ENCODE peak calls at places on chromosomes 7 and 10, in ten cellular contexts. S is caudate nucleus, L is mesenteric fat pad, N is upper lobe of right lung, V is NCI-H774, R is myocyte, C is LHCN-M2, E is mesothelial cell of epicardium, B is midbrain, Q is NCI-H1105 treated with DMSO at 0.1 percent for 48 hours. G is an unnamed sample.

GRCh38 chr7:120168066-120168465 is 104.9 kb upstream of the KCND2 start:
- DNase-seq in B (no peak), R (peak; percentile 71), L (no peak), V (no peak), E (no peak), C (peak; percentile 53), S (no peak), Q (no peak), N (no peak), G (no peak)

GRCh38 chr7:99975782-99976521 is at the start of gene AZGP1:
- DNase-seq in B (peak; percentile 6), Q (no peak), N (peak; percentile 53), V (no peak), L (no peak), R (no peak), E (no peak), S (no peak), C (peak; percentile 16), G (no peak)

GRCh38 chr7:80379034-80379433 is 132.8 kb downstream of the GNAT3 start:
- DNase-seq in Q (peak; percentile 40), S (no peak), C (peak; percentile 84), L (no peak), E (no peak), V (no peak), R (peak; percentile 66), B (no peak), N (no peak), G (no peak)

GRCh38 chr10:22997102-22997501 is 69.2 kb downstream of the ARMC3 start:
- DNase-seq in L (no peak), N (no peak), V (peak; percentile 9), C (peak; percentile 43), R (peak; percentile 30), E (no peak), Q (no peak), S (no peak), B (peak; percentile 34), G (no peak)

GRCh38 chr7:141363748-141364147 is 187.5 kb upstream of the AGK start:
- DNase-seq in S (no peak), V (no peak), C (no peak), L (no peak), Q (no peak), N (no peak), B (no peak), E (no peak), R (no peak), G (no peak)

GRCh38 chr10:60663850-60664249 is 114.4 kb upstream of the CDK1 start:
- DNase-seq in L (no peak), C (no peak), E (no peak), N (no peak), B (no peak), Q (peak; percentile 9), V (peak; percentile 63), R (no peak), S (no peak), G (no peak)

GRCh38 chr7:82623812-82624211 is 180.2 kb upstream of the CACNA2D1 start:
- DNase-seq in S (no peak), N (no peak), L (no peak), Q (no peak), C (peak; percentile 15), V (no peak), E (no peak), B (no peak), R (no peak), G (no peak)

GRCh38 chr7:92255308-92255707 is 9.5 kb downstream of the ANKIB1 start:
- DNase-seq in E (no peak), R (peak; percentile 86), B (no peak), V (no peak), Q (no peak), S (no peak), C (peak; percentile 84), N (no peak), L (no peak), G (no peak)

GRCh38 chr10:7608001-7608400 is 58.8 kb downstream of the ITIH5 start:
- DNase-seq in N (no peak), V (no peak), R (no peak), L (no peak), B (no peak), C (no peak), S (no peak), Q (no peak), E (no peak), G (no peak)

GRCh38 chr10:35342381-35342780 is 6.1 kb downstream of the CCNY start:
- DNase-seq in B (no peak), E (no peak), V (no peak), C (no peak), S (no peak), R (no peak), N (no peak), Q (no peak), L (no peak), G (no peak)

GRCh38 chr10:60414877-60415585 is 25.4 kb upstream of the ANK3 start:
- DNase-seq in Q (no peak), E (peak; percentile 46), B (no peak), C (peak; percentile 93), V (no peak), N (no peak), L (no peak), R (peak; percentile 93), S (no peak), G (no peak)

GRCh38 chr10:86970152-86970886 is 2.0 kb downstream of the ADIRF start:
- DNase-seq in S (no peak), E (no peak), L (peak; percentile 92), R (peak; percentile 49), Q (no peak), N (peak; percentile 89), C (peak; percentile 43), B (no peak), V (no peak), G (no peak)

GRCh38 chr7:138499340-138499739 is 39.3 kb downstream of the TRIM24 start:
- DNase-seq in L (no peak), V (no peak), E (no peak), B (no peak), Q (no peak), N (no peak), R (no peak), C (no peak), S (no peak), G (no peak)

GRCh38 chr7:143318661-143319060 is 2.8 kb downstream of the CLCN1 start:
- DNase-seq in N (no peak), E (no peak), S (no peak), C (peak; percentile 88), V (no peak), B (no peak), Q (no peak), R (peak; percentile 94), L (no peak), G (no peak)

GRCh38 chr10:78473016-78473415 is 439.4 kb downstream of the RPS24 start:
- DNase-seq in C (no peak), B (no peak), S (no peak), R (peak; percentile 24), L (peak; percentile 47), E (no peak), V (no peak), N (no peak), Q (no peak), G (no peak)

GRCh38 chr10:72204296-72204695 is 11.5 kb upstream of the ANAPC16 start:
- DNase-seq in E (no peak), N (no peak), R (no peak), C (no peak), S (no peak), V (no peak), L (no peak), B (no peak), Q (no peak), G (no peak)

GRCh38 chr10:30445716-30446115 is 11.7 kb downstream of the MAP3K8 start:
- DNase-seq in E (no peak), R (peak; percentile 95), C (peak; percentile 87), V (no peak), L (no peak), B (no peak), Q (no peak), S (no peak), N (no peak), G (no peak)

GRCh38 chr10:78247821-78248220 is 214.2 kb downstream of the RPS24 start:
- DNase-seq in R (peak; percentile 46), E (no peak), V (no peak), B (no peak), C (peak; percentile 23), S (no peak), L (no peak), Q (no peak), N (no peak), G (no peak)

GRCh38 chr10:129774082-129774735 is 189.9 kb downstream of the EBF3 start:
- DNase-seq in R (no peak), S (no peak), N (peak; percentile 57), C (no peak), L (peak; percentile 79), B (no peak), Q (no peak), V (no peak), E (peak; percentile 31), G (no peak)

GRCh38 chr7:84251183-84251845 is 56.7 kb upstream of the SEMA3A start:
- DNase-seq in C (peak; percentile 77), B (no peak), S (no peak), R (no peak), V (no peak), L (no peak), Q (no peak), N (no peak), E (no peak), G (no peak)

GRCh38 chr7:69182596-69183467 is 415.4 kb upstream of the AUTS2 start:
- DNase-seq in V (no peak), E (no peak), S (no peak), L (no peak), B (no peak), R (no peak), Q (no peak), C (no peak), N (no peak), G (no peak)

GRCh38 chr10:60352105-60352504 is 37.6 kb downstream of the ANK3 start:
- DNase-seq in N (no peak), Q (no peak), E (no peak), S (no peak), B (no peak), L (no peak), C (no peak), R (no peak), V (no peak), G (no peak)

GRCh38 chr10:85317827-85318226 is 989.4 kb downstream of the CCSER2 start:
- DNase-seq in L (no peak), E (no peak), N (no peak), C (no peak), S (no peak), R (no peak), Q (no peak), B (no peak), V (no peak), G (no peak)

G was measured in frontal cortex.